ENCODE peak calls at places on chromosomes 13 and 19, in eight cellular contexts. C is PC-9, N is AG09319, P is MCF 10A, X is GM12865, B is fibroblast of pulmonary artery, D is GM13977, V is AG04450. I is an unnamed sample.

GRCh38 chr19:35756373-35757230 is at the start of gene HSPB6:
- DNase-seq in C (no peak), N (no peak), P (no peak), X (no peak), B (peak; percentile 82), D (no peak), V (no peak), I (peak; percentile 68)

GRCh38 chr13:74005320-74006154 is 128.7 kb downstream of the KLF12 start:
- DNase-seq in C (no peak), N (no peak), P (no peak), X (no peak), B (no peak), D (no peak), V (no peak), I (no peak)

GRCh38 chr19:4380254-4380727 is 20.1 kb downstream of the SH3GL1 start:
- DNase-seq in C (no peak), N (no peak), P (peak; percentile 34), X (peak; percentile 57), B (no peak), D (no peak), V (no peak), I (no peak)

GRCh38 chr19:18541258-18541991 is 1.9 kb downstream of the FKBP8 start:
- DNase-seq in C (no peak), N (no peak), P (no peak), X (no peak), B (no peak), D (no peak), V (no peak), I (no peak)

GRCh38 chr19:6958786-6959185 is 62.4 kb downstream of the MBD3L2B start:
- DNase-seq in C (no peak), N (no peak), P (no peak), X (no peak), B (no peak), D (no peak), V (no peak), I (no peak)

GRCh38 chr19:47143322-47144073 is 12.9 kb downstream of the SAE1 start:
- DNase-seq in C (no peak), N (no peak), P (no peak), X (no peak), B (no peak), D (no peak), V (no peak), I (no peak)

GRCh38 chr19:38044267-38045111 is 137.5 kb downstream of the SIPA1L3 start:
- DNase-seq in C (no peak), N (no peak), P (peak; percentile 9), X (peak; percentile 29), B (peak; percentile 42), D (no peak), V (no peak), I (no peak)

GRCh38 chr13:46592410-46592809 is 39.4 kb downstream of the LRCH1 start:
- DNase-seq in C (peak; percentile 56), N (no peak), P (no peak), X (no peak), B (no peak), D (no peak), V (no peak), I (no peak)

GRCh38 chr13:97141564-97142005 is 80.5 kb upstream of the MBNL2 start:
- DNase-seq in C (peak; percentile 95), N (peak; percentile 23), P (peak; percentile 96), X (peak; percentile 37), B (peak; percentile 87), D (peak; percentile 8), V (peak; percentile 71), I (no peak)

GRCh38 chr13:36712785-36713184 is 39.0 kb downstream of the SERTM1 start:
- DNase-seq in C (no peak), N (peak; percentile 23), P (no peak), X (no peak), B (peak; percentile 53), D (no peak), V (peak; percentile 2), I (no peak)

GRCh38 chr13:61170791-61171330 is 244.8 kb downstream of the PCDH20 start:
- DNase-seq in C (no peak), N (no peak), P (peak; percentile 23), X (no peak), B (no peak), D (no peak), V (no peak), I (no peak)

GRCh38 chr19:18650468-18651001 is 13.7 kb downstream of the KLHL26 start:
- DNase-seq in C (no peak), N (peak; percentile 84), P (no peak), X (no peak), B (peak; percentile 69), D (no peak), V (peak; percentile 51), I (no peak)

GRCh38 chr19:48812094-48812929 is 1.5 kb upstream of the BCAT2 start:
- DNase-seq in C (peak; percentile 70), N (no peak), P (peak; percentile 76), X (peak; percentile 89), B (peak; percentile 58), D (peak; percentile 96), V (no peak), I (peak; percentile 83)

GRCh38 chr19:55369651-55370304 is 485 bp downstream of the IL11 start:
- DNase-seq in C (no peak), N (no peak), P (peak; percentile 56), X (no peak), B (peak; percentile 60), D (peak; percentile 84), V (peak; percentile 42), I (peak; percentile 88)

GRCh38 chr13:33191425-33192221 is 93.9 kb downstream of the STARD13 start:
- DNase-seq in C (no peak), N (no peak), P (no peak), X (no peak), B (no peak), D (no peak), V (no peak), I (no peak)

GRCh38 chr19:52022193-52022592 is 6.0 kb downstream of the ZNF614 start:
- DNase-seq in C (no peak), N (no peak), P (no peak), X (no peak), B (no peak), D (no peak), V (no peak), I (no peak)

GRCh38 chr13:79833972-79834371 is 353.0 kb downstream of the NDFIP2 start:
- DNase-seq in C (no peak), N (peak; percentile 2), P (no peak), X (no peak), B (no peak), D (no peak), V (no peak), I (no peak)

GRCh38 chr13:106095406-106095805 is 440.1 kb downstream of the EFNB2 start:
- DNase-seq in C (no peak), N (no peak), P (peak; percentile 36), X (no peak), B (no peak), D (no peak), V (no peak), I (no peak)

GRCh38 chr19:15445227-15445605 is 4.5 kb downstream of the WIZ start:
- DNase-seq in C (no peak), N (no peak), P (no peak), X (no peak), B (no peak), D (no peak), V (no peak), I (no peak)
- TF ChIP-seq CTCF in C (no peak), N (no peak), P (no peak), X (no peak), B (no peak), D (no peak), V (no peak), I (no peak)

DNA sequence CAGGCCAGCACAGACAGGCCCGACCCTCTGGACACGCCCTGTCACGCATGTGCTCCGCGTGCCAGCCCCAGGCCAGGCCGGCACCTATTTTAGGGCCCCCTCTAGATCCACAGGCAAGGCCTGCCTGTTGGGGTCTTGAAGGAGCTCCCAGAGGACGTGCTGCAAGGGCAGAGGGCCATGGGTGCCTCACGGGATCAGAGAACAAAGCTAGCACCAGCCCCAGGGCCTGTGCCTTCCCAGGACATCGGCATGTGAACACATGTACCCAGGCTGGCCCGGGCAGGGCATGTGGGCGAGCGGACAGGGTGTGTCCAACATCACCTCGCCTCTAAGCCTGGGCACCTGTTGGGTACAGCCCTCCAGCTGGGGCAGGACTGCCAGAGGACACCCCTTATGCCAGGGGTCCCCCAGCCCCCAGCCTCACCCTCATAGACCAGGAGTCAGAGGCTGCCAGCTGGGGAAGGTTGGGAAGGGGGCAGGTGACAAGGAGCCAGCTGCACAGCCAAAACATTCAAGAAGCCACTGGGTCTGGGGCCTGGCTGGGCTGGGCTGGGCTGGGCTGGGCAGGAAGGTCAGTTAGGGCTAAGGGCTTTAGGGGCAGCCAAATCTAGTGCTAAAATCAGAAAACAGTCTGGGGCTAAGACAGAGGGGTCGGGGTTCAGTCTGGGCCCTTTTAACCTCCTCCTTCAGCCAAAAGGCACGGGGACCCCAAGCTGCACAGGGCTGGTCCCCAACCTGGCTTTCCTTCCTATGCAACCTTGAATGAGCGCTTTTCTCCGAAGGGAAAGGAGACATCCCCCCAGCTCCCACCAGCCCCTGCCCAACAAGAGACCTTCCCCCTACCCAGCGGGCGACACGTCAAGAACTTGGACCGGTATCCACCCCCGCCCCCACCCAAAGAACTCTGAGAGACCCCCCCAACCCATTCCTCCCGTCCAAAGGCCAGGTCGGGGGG is 35.3 kb upstream of the NANOS3 start:
- DNase-seq in C (peak; percentile 63), N (no peak), P (peak; percentile 91), X (no peak), B (no peak), D (no peak), V (no peak), I (no peak)
- TF ChIP-seq CTCF in C (no peak), N (no peak), P (no peak), X (no peak), B (no peak), D (no peak), V (no peak), I (no peak)

GRCh38 chr19:10474962-10475451 is 28.1 kb downstream of the KEAP1 start:
- DNase-seq in C (peak; percentile 52), N (no peak), P (no peak), X (no peak), B (no peak), D (no peak), V (no peak), I (no peak)

GRCh38 chr19:10473192-10473591 is 30.0 kb downstream of the KEAP1 start:
- DNase-seq in C (no peak), N (no peak), P (no peak), X (no peak), B (no peak), D (no peak), V (no peak), I (no peak)

GRCh38 chr19:10478476-10478875 is 24.7 kb downstream of the KEAP1 start:
- DNase-seq in C (no peak), N (no peak), P (no peak), X (no peak), B (no peak), D (no peak), V (no peak), I (no peak)

GRCh38 chr19:10478903-10479384 is 24.2 kb downstream of the KEAP1 start:
- DNase-seq in C (peak; percentile 86), N (peak; percentile 57), P (peak; percentile 17), X (peak; percentile 58), B (peak; percentile 90), D (peak; percentile 71), V (peak; percentile 54), I (peak; percentile 82)
- TF ChIP-seq CTCF in C (peak; percentile 67), N (peak; percentile 32), P (peak; percentile 30), X (peak; percentile 37), B (peak; percentile 25), D (peak; percentile 34), V (peak; percentile 40), I (peak; percentile 68)

DNA sequence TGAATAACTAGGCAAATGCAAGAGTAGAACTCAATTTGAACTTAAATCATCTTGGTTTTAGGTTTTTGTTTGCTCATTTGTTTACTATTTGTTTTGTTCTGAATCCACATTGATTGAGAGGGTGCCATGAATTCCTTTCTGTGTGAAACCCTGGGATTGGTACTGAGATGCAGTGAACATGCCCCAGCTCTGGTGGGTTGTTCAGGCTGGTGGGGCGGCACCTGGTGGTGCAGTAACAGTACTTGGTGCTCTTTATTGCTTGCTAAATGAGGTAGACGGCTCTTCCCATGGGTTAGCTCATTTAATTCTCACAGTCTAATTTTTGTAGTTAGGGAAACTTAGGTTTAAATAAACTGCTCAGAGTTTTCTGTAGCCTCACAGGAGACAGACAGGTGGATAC is 48.4 kb downstream of the WASF3 start:
- DNase-seq in C (no peak), N (no peak), P (no peak), X (peak; percentile 2), B (no peak), D (no peak), V (no peak), I (no peak)
- TF ChIP-seq CTCF in C (no peak), N (no peak), P (no peak), X (peak; percentile 19), B (peak; percentile 8), D (peak; percentile 21), V (no peak), I (no peak)